ENCODE peak calls at places on chromosome 22, in seven cellular contexts. N, X, V, O, Z, F and P are unnamed samples.

GRCh38 chr22:28562324-28562723 is 117.3 kb downstream of the TTC28 start:
- DNase-seq in N (no peak), X (no peak), V (no peak), O (no peak), Z (no peak), F (no peak), P (no peak)

GRCh38 chr22:43970037-43970747 is 14.9 kb downstream of the SAMM50 start:
- DNase-seq in N (no peak), X (no peak), V (no peak), O (no peak), Z (no peak), F (no peak), P (no peak)

GRCh38 chr22:36331306-36331911 is 56.4 kb downstream of the MYH9 start:
- DNase-seq in N (peak), X (peak), V (no peak), O (peak), Z (peak), F (peak), P (peak)

GRCh38 chr22:25566812-25567211 is 2.3 kb downstream of the GRK3 start:
- DNase-seq in N (no peak), X (no peak), V (no peak), O (no peak), Z (no peak), F (no peak), P (no peak)

GRCh38 chr22:20578192-20578591 is 70.8 kb downstream of the MED15 start:
- DNase-seq in N (no peak), X (no peak), V (no peak), O (no peak), Z (no peak), F (no peak), P (no peak)

GRCh38 chr22:37843746-37844089 is 416 bp downstream of the ANKRD54 start:
- DNase-seq in N (peak), X (peak), V (peak), O (peak), Z (no peak), F (no peak), P (no peak)

GRCh38 chr22:49297286-49297870 is 530.3 kb downstream of the BRD1 start:
- DNase-seq in N (no peak), X (no peak), V (peak), O (no peak), Z (no peak), F (no peak), P (no peak)

GRCh38 chr22:48660795-48661740 is 1166.6 kb downstream of the BRD1 start:
- DNase-seq in N (no peak), X (no peak), V (no peak), O (no peak), Z (no peak), F (no peak), P (no peak)

GRCh38 chr22:47042861-47043496 is 280.5 kb downstream of the TBC1D22A start:
- DNase-seq in N (no peak), X (no peak), V (no peak), O (no peak), Z (no peak), F (no peak), P (no peak)

GRCh38 chr22:49333206-49333605 is 494.5 kb downstream of the BRD1 start:
- DNase-seq in N (no peak), X (no peak), V (no peak), O (no peak), Z (no peak), F (no peak), P (no peak)

GRCh38 chr22:19494676-19495173 is 15.0 kb downstream of the CDC45 start:
- DNase-seq in N (no peak), X (no peak), V (no peak), O (no peak), Z (no peak), F (no peak), P (no peak)

GRCh38 chr22:33210129-33210784 is 152.1 kb upstream of the SYN3 start:
- DNase-seq in N (peak), X (no peak), V (no peak), O (peak), Z (no peak), F (peak), P (peak)

GRCh38 chr22:48171294-48171693 is 1408.8 kb downstream of the TBC1D22A start:
- DNase-seq in N (no peak), X (no peak), V (no peak), O (no peak), Z (no peak), F (no peak), P (no peak)

GRCh38 chr22:19149047-19149883 is 827 bp downstream of the GSC2 start:
- DNase-seq in N (no peak), X (no peak), V (no peak), O (no peak), Z (no peak), F (peak), P (peak)

GRCh38 chr22:50184004-50184461 is 1.7 kb upstream of the TRABD start:
- DNase-seq in N (no peak), X (no peak), V (peak), O (peak), Z (no peak), F (peak), P (peak)

GRCh38 chr22:30637701-30638114 is 2.1 kb downstream of the SLC35E4 start:
- DNase-seq in N (no peak), X (no peak), V (no peak), O (no peak), Z (no peak), F (peak), P (no peak)

GRCh38 chr22:40156001-40156516 is 21.7 kb upstream of the TNRC6B start:
- DNase-seq in N (no peak), X (no peak), V (no peak), O (peak), Z (no peak), F (peak), P (peak)

GRCh38 chr22:47154621-47155081 is 392.2 kb downstream of the TBC1D22A start:
- DNase-seq in N (no peak), X (peak), V (no peak), O (no peak), Z (peak), F (peak), P (peak)

GRCh38 chr22:41842996-41843970 is 10.4 kb downstream of the SREBF2 start:
- DNase-seq in N (no peak), X (no peak), V (no peak), O (no peak), Z (no peak), F (no peak), P (no peak)

GRCh38 chr22:24758164-24758799 is 16.2 kb downstream of the PIWIL3 start:
- DNase-seq in N (peak), X (peak), V (peak), O (peak), Z (peak), F (peak), P (peak)

GRCh38 chr22:23215294-23216204 is 35.2 kb downstream of the BCR start:
- DNase-seq in N (no peak), X (no peak), V (no peak), O (no peak), Z (no peak), F (peak), P (peak)

GRCh38 chr22:27523711-27524110 is 277.8 kb downstream of the MN1 start:
- DNase-seq in N (no peak), X (no peak), V (no peak), O (no peak), Z (no peak), F (no peak), P (no peak)

GRCh38 chr22:22025320-22026156 is 43.0 kb upstream of the TOP3B start:
- DNase-seq in N (no peak), X (no peak), V (no peak), O (no peak), Z (no peak), F (no peak), P (no peak)

GRCh38 chr22:19800306-19800705 is 39.7 kb downstream of the TBX1 start:
- DNase-seq in N (no peak), X (no peak), V (no peak), O (no peak), Z (no peak), F (no peak), P (no peak)

GRCh38 chr22:20449819-20450550 is 12.4 kb upstream of the SCARF2 start:
- DNase-seq in N (no peak), X (no peak), V (no peak), O (no peak), Z (no peak), F (no peak), P (no peak)

GRCh38 chr22:35540600-35541253 is at the start of gene RASD2:
- DNase-seq in N (peak), X (peak), V (no peak), O (no peak), Z (no peak), F (peak), P (peak)

GRCh38 chr22:50275181-50276055 is 5.2 kb upstream of the MAPK11 start:
- DNase-seq in N (no peak), X (no peak), V (no peak), O (no peak), Z (no peak), F (no peak), P (no peak)

GRCh38 chr22:45769569-45770210 is 98.1 kb downstream of the ATXN10 start:
- DNase-seq in N (no peak), X (no peak), V (no peak), O (no peak), Z (no peak), F (peak), P (no peak)

GRCh38 chr22:46171940-46172339 is 21.6 kb downstream of the PPARA start:
- DNase-seq in N (no peak), X (no peak), V (no peak), O (peak), Z (peak), F (peak), P (peak)

GRCh38 chr22:30822216-30823014 is 127.7 kb downstream of the OSBP2 start:
- DNase-seq in N (no peak), X (peak), V (no peak), O (no peak), Z (no peak), F (no peak), P (peak)

GRCh38 chr22:29480512-29481264 is 670 bp downstream of the NEFH start:
- DNase-seq in N (peak), X (peak), V (no peak), O (no peak), Z (peak), F (no peak), P (peak)

GRCh38 chr22:46393791-46394333 is 58.3 kb downstream of the TRMU start:
- DNase-seq in N (no peak), X (no peak), V (no peak), O (no peak), Z (no peak), F (no peak), P (no peak)

GRCh38 chr22:23219317-23219716 is 39.0 kb downstream of the BCR start:
- DNase-seq in N (no peak), X (no peak), V (no peak), O (no peak), Z (no peak), F (no peak), P (no peak)

GRCh38 chr22:46577361-46578249 is 40.2 kb upstream of the CELSR1 start:
- DNase-seq in N (no peak), X (no peak), V (no peak), O (peak), Z (no peak), F (no peak), P (no peak)

GRCh38 chr22:50173221-50173982 is 2.9 kb downstream of the PANX2 start:
- DNase-seq in N (no peak), X (no peak), V (no peak), O (no peak), Z (no peak), F (no peak), P (no peak)

GRCh38 chr22:35488513-35488912 is 52.1 kb upstream of the RASD2 start:
- DNase-seq in N (no peak), X (no peak), V (no peak), O (no peak), Z (no peak), F (no peak), P (no peak)

GRCh38 chr22:46593211-46593676 is 26.9 kb upstream of the GRAMD4 start:
- DNase-seq in N (no peak), X (no peak), V (no peak), O (no peak), Z (no peak), F (no peak), P (peak)